ENCODE peak calls at places on chromosomes 12 and 14, in four cellular contexts. M is astrocyte of the cerebellum, L is GDM1, V is T-helper 17 cell. R is an unnamed sample.

GRCh38 chr14:91875515-91876286 is 8.4 kb upstream of the TC2N start:
- DNase-seq in M (no peak), L (no peak), V (no peak), R (peak)

GRCh38 chr12:120993496-120993895 is 15.2 kb downstream of the HNF1A start:
- DNase-seq in M (no peak), L (no peak), V (no peak), R (no peak)

GRCh38 chr14:92942576-92942975 is 19.6 kb downstream of the CHGA start:
- DNase-seq in M (no peak), L (no peak), V (no peak), R (peak)

GRCh38 chr12:22229652-22230279 is 104.7 kb downstream of the ST8SIA1 start:
- DNase-seq in M (no peak), L (no peak), V (no peak), R (no peak)

GRCh38 chr12:76627346-76628135 is 68.0 kb upstream of the OSBPL8 start:
- DNase-seq in M (no peak), L (no peak), V (no peak), R (no peak)

GRCh38 chr12:115199831-115200230 is 515.9 kb upstream of the TBX3 start:
- DNase-seq in M (no peak), L (no peak), V (no peak), R (no peak)

GRCh38 chr14:99773496-99774203 is 19.6 kb upstream of the EML1 start:
- DNase-seq in M (no peak), L (no peak), V (no peak), R (no peak)

GRCh38 chr14:71523630-71524320 is 408.5 kb upstream of the RGS6 start:
- DNase-seq in M (no peak), L (no peak), V (no peak), R (no peak)

GRCh38 chr14:25400607-25401206 is 350.8 kb upstream of the STXBP6 start:
- DNase-seq in M (peak), L (no peak), V (no peak), R (no peak)

GRCh38 chr14:72433511-72433910 is 460.4 kb downstream of the DPF3 start:
- DNase-seq in M (peak), L (no peak), V (no peak), R (no peak)

GRCh38 chr12:99390707-99391106 is 256.8 kb upstream of the GARIN6 start:
- DNase-seq in M (no peak), L (no peak), V (no peak), R (peak)

GRCh38 chr12:96211989-96212388 is 17.8 kb downstream of the ELK3 start:
- DNase-seq in M (no peak), L (peak), V (no peak), R (no peak)

GRCh38 chr12:53498235-53498630 is 1.0 kb downstream of the MAP3K12 start:
- DNase-seq in M (no peak), L (no peak), V (no peak), R (no peak)

GRCh38 chr12:112738531-112738930 is 53.0 kb upstream of the RPH3A start:
- DNase-seq in M (no peak), L (no peak), V (no peak), R (no peak)

GRCh38 chr12:32027684-32028355 is 68.6 kb downstream of the RESF1 start:
- DNase-seq in M (no peak), L (no peak), V (no peak), R (no peak)

GRCh38 chr14:55221186-55221585 is 29.8 kb upstream of the DLGAP5 start:
- DNase-seq in M (no peak), L (no peak), V (no peak), R (no peak)

GRCh38 chr12:124397807-124398577 is 103.1 kb downstream of the RFLNA start:
- DNase-seq in M (no peak), L (no peak), V (no peak), R (no peak)

GRCh38 chr12:104314242-104314614 is 10.7 kb downstream of the EID3 start:
- DNase-seq in M (no peak), L (no peak), V (no peak), R (no peak)

GRCh38 chr12:4301932-4302501 is 19.0 kb upstream of the TIGAR start:
- DNase-seq in M (no peak), L (no peak), V (no peak), R (no peak)

GRCh38 chr14:20606190-20606901 is 15.2 kb upstream of the RNASE12 start:
- DNase-seq in M (no peak), L (peak), V (no peak), R (no peak)

GRCh38 chr12:42935756-42936155 is 346.2 kb upstream of the PRICKLE1 start:
- DNase-seq in M (no peak), L (no peak), V (no peak), R (no peak)

GRCh38 chr12:11795910-11796459 is 146.5 kb downstream of the ETV6 start:
- DNase-seq in M (peak), L (no peak), V (no peak), R (no peak)

GRCh38 chr12:122111070-122111750 is 32.7 kb downstream of the MLXIP start:
- DNase-seq in M (no peak), L (no peak), V (no peak), R (no peak)

GRCh38 chr12:26620907-26621306 is 212.1 kb downstream of the ITPR2 start:
- DNase-seq in M (no peak), L (no peak), V (no peak), R (no peak)

GRCh38 chr14:89861630-89862029 is 92.9 kb downstream of the EFCAB11 start:
- DNase-seq in M (no peak), L (no peak), V (no peak), R (no peak)

GRCh38 chr14:58738189-58738836 is 100.6 kb downstream of the DACT1 start:
- DNase-seq in M (peak), L (no peak), V (no peak), R (no peak)

GRCh38 chr12:4270670-4271432 is 2.7 kb upstream of the CCND2 start:
- DNase-seq in M (no peak), L (peak), V (peak), R (peak)

GRCh38 chr12:100913872-100914600 is 119.5 kb downstream of the ANO4 start:
- DNase-seq in M (no peak), L (no peak), V (no peak), R (no peak)

GRCh38 chr14:103846569-103847438 is 571 bp downstream of the PPP1R13B start:
- DNase-seq in M (no peak), L (no peak), V (peak), R (peak)

GRCh38 chr12:6782119-6782518 is 7.2 kb upstream of the CD4 start:
- DNase-seq in M (no peak), L (no peak), V (no peak), R (no peak)

GRCh38 chr12:86254399-86255107 is 1.6 kb downstream of the MGAT4C start:
- DNase-seq in M (no peak), L (no peak), V (no peak), R (no peak)

R was measured in kidney.